ENCODE peak calls at places on chromosomes 12 and 14, in seven cellular contexts. One of them, this sample, is unnamed.

GRCh38 chr12:121786441-121786825 is 7.1 kb downstream of the RHOF start:
- DNase-seq in A549: peak; percentile 97
- DNase-seq in IMR-90: peak; percentile 94
- DNase-seq in body of pancreas: peak; percentile 63
- DNase-seq in GM12892: no peak
- DNase-seq in transverse colon: peak; percentile 88
- DNase-seq in HepG2: peak; percentile 68
- DNase-seq in this sample: no peak

GRCh38 chr12:24853588-24853987 is 95.3 kb downstream of the BCAT1 start:
- DNase-seq in A549: no peak
- DNase-seq in IMR-90: peak; percentile 87
- DNase-seq in body of pancreas: no peak
- DNase-seq in GM12892: no peak
- DNase-seq in transverse colon: no peak
- DNase-seq in HepG2: no peak
- DNase-seq in this sample: no peak

GRCh38 chr14:58353516-58354299 is 42.0 kb upstream of the TOMM20L start:
- DNase-seq in A549: no peak
- DNase-seq in IMR-90: no peak
- DNase-seq in body of pancreas: no peak
- DNase-seq in GM12892: no peak
- DNase-seq in transverse colon: no peak
- DNase-seq in HepG2: no peak
- DNase-seq in this sample: no peak

GRCh38 chr12:131454418-131455217 is 256.3 kb upstream of the SFSWAP start:
- DNase-seq in A549: peak; percentile 84
- DNase-seq in IMR-90: no peak
- DNase-seq in body of pancreas: no peak
- DNase-seq in GM12892: peak; percentile 57
- DNase-seq in transverse colon: no peak
- DNase-seq in HepG2: peak; percentile 60
- DNase-seq in this sample: no peak

GRCh38 chr14:94581127-94581999 is at the start of gene SERPINA5:
- DNase-seq in A549: no peak
- DNase-seq in IMR-90: no peak
- DNase-seq in body of pancreas: peak; percentile 78
- DNase-seq in GM12892: no peak
- DNase-seq in transverse colon: no peak
- DNase-seq in HepG2: peak; percentile 83
- DNase-seq in this sample: no peak

GRCh38 chr12:75366629-75367028 is 24.3 kb upstream of the GLIPR1L2 start:
- DNase-seq in A549: no peak
- DNase-seq in IMR-90: peak; percentile 40
- DNase-seq in body of pancreas: no peak
- DNase-seq in GM12892: no peak
- DNase-seq in transverse colon: no peak
- DNase-seq in HepG2: no peak
- DNase-seq in this sample: no peak

GRCh38 chr14:61545716-61546455 is 149.4 kb upstream of the HIF1A start:
- DNase-seq in A549: no peak
- DNase-seq in IMR-90: no peak
- DNase-seq in body of pancreas: no peak
- DNase-seq in GM12892: no peak
- DNase-seq in transverse colon: no peak
- DNase-seq in HepG2: no peak
- DNase-seq in this sample: no peak

GRCh38 chr12:40010899-40011774 is 94.7 kb downstream of the SLC2A13 start:
- DNase-seq in A549: peak; percentile 80
- DNase-seq in IMR-90: peak; percentile 72
- DNase-seq in body of pancreas: peak; percentile 52
- DNase-seq in GM12892: peak; percentile 5
- DNase-seq in transverse colon: peak; percentile 63
- DNase-seq in HepG2: peak; percentile 65
- DNase-seq in this sample: no peak

GRCh38 chr14:58979325-58979724 is 209.1 kb upstream of the DAAM1 start:
- DNase-seq in A549: no peak
- DNase-seq in IMR-90: no peak
- DNase-seq in body of pancreas: peak; percentile 12
- DNase-seq in GM12892: no peak
- DNase-seq in transverse colon: no peak
- DNase-seq in HepG2: no peak
- DNase-seq in this sample: no peak

GRCh38 chr12:107178776-107179175 is 85.4 kb upstream of the CRY1 start:
- DNase-seq in A549: no peak
- DNase-seq in IMR-90: no peak
- DNase-seq in body of pancreas: no peak
- DNase-seq in GM12892: no peak
- DNase-seq in transverse colon: no peak
- DNase-seq in HepG2: no peak
- DNase-seq in this sample: no peak

GRCh38 chr14:89721991-89722390 is 232.5 kb downstream of the EFCAB11 start:
- DNase-seq in A549: peak; percentile 4
- DNase-seq in IMR-90: no peak
- DNase-seq in body of pancreas: no peak
- DNase-seq in GM12892: no peak
- DNase-seq in transverse colon: peak; percentile 15
- DNase-seq in HepG2: no peak
- DNase-seq in this sample: no peak

GRCh38 chr14:93091666-93092065 is 24.1 kb downstream of the ITPK1 start:
- DNase-seq in A549: no peak
- DNase-seq in IMR-90: no peak
- DNase-seq in body of pancreas: no peak
- DNase-seq in GM12892: no peak
- DNase-seq in transverse colon: no peak
- DNase-seq in HepG2: no peak
- DNase-seq in this sample: no peak

GRCh38 chr14:70881549-70882174 is 25.6 kb upstream of the PCNX1 start:
- DNase-seq in A549: no peak
- DNase-seq in IMR-90: no peak
- DNase-seq in body of pancreas: no peak
- DNase-seq in GM12892: no peak
- DNase-seq in transverse colon: no peak
- DNase-seq in HepG2: no peak
- DNase-seq in this sample: no peak

GRCh38 chr12:23083267-23083666 is 458.3 kb downstream of the ETNK1 start:
- DNase-seq in A549: peak; percentile 2
- DNase-seq in IMR-90: peak; percentile 92
- DNase-seq in body of pancreas: no peak
- DNase-seq in GM12892: no peak
- DNase-seq in transverse colon: no peak
- DNase-seq in HepG2: no peak
- DNase-seq in this sample: no peak

GRCh38 chr12:25257590-25258324 is 7.0 kb upstream of the KRAS start:
- DNase-seq in A549: no peak
- DNase-seq in IMR-90: no peak
- DNase-seq in body of pancreas: no peak
- DNase-seq in GM12892: no peak
- DNase-seq in transverse colon: no peak
- DNase-seq in HepG2: peak; percentile 73
- DNase-seq in this sample: no peak

GRCh38 chr12:89706551-89707348 is 1.9 kb downstream of the ATP2B1 start:
- DNase-seq in A549: peak; percentile 50
- DNase-seq in IMR-90: peak; percentile 19
- DNase-seq in body of pancreas: no peak
- DNase-seq in GM12892: no peak
- DNase-seq in transverse colon: no peak
- DNase-seq in HepG2: no peak
- DNase-seq in this sample: no peak

GRCh38 chr12:60100150-60100549 is 504.3 kb downstream of the SLC16A7 start:
- DNase-seq in A549: no peak
- DNase-seq in IMR-90: peak; percentile 48
- DNase-seq in body of pancreas: no peak
- DNase-seq in GM12892: no peak
- DNase-seq in transverse colon: no peak
- DNase-seq in HepG2: no peak
- DNase-seq in this sample: no peak

GRCh38 chr12:52233462-52234141 is 559 bp downstream of the KRT7 start:
- DNase-seq in A549: peak; percentile 54
- DNase-seq in IMR-90: no peak
- DNase-seq in body of pancreas: no peak
- DNase-seq in GM12892: no peak
- DNase-seq in transverse colon: no peak
- DNase-seq in HepG2: no peak
- DNase-seq in this sample: peak; percentile 82

GRCh38 chr12:52231305-52232232 is 1.5 kb upstream of the KRT7 start:
- DNase-seq in A549: peak; percentile 58
- DNase-seq in IMR-90: no peak
- DNase-seq in body of pancreas: no peak
- DNase-seq in GM12892: no peak
- DNase-seq in transverse colon: peak; percentile 36
- DNase-seq in HepG2: no peak
- DNase-seq in this sample: peak; percentile 84

GRCh38 chr12:52232233-52232915 is 669 bp upstream of the KRT7 start:
- DNase-seq in A549: no peak
- DNase-seq in IMR-90: no peak
- DNase-seq in body of pancreas: no peak
- DNase-seq in GM12892: no peak
- DNase-seq in transverse colon: no peak
- DNase-seq in HepG2: no peak
- DNase-seq in this sample: no peak

GRCh38 chr12:52234226-52234810 is 1.3 kb downstream of the KRT7 start:
- DNase-seq in A549: peak; percentile 20
- DNase-seq in IMR-90: no peak
- DNase-seq in body of pancreas: no peak
- DNase-seq in GM12892: no peak
- DNase-seq in transverse colon: no peak
- DNase-seq in HepG2: no peak
- DNase-seq in this sample: no peak

DNA sequence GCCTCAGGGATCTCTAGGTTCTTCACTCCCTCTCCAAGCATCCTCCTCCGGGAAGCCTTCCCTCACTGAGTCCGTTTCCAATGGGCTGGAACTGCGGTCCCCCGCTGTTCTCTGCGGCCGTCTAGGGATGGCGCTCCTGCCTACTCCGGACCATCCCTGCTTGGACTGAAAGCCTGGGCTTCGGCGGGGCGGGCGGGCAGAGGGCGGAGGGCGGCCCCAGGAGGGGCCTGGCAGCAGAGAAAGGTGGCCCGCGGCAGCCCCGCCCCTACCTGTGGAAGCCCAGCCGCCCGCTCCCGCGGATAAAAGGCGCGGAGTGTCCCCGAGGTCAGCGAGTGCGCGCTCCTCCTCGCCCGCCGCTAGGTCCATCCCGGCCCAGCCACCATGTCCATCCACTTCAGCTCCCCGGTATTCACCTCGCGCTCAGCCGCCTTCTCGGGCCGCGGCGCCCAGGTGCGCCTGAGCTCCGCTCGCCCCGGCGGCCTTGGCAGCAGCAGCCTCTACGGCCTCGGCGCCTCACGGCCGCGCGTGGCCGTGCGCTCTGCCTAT is at the start of gene KRT7:
- DNase-seq in A549: peak; percentile 94
- DNase-seq in IMR-90: no peak
- DNase-seq in body of pancreas: peak; percentile 60
- DNase-seq in GM12892: no peak
- DNase-seq in transverse colon: no peak
- DNase-seq in HepG2: no peak
- DNase-seq in this sample: no peak
- TF ChIP-seq POLR2A in A549: peak; percentile 100
- TF ChIP-seq POLR2A in IMR-90: no peak
- TF ChIP-seq POLR2A in body of pancreas: peak; percentile 58
- TF ChIP-seq POLR2A in GM12892: no peak
- TF ChIP-seq POLR2A in transverse colon: no peak
- TF ChIP-seq POLR2A in HepG2: no peak
- TF ChIP-seq POLR2A in this sample: no peak

GRCh38 chr14:68568907-68569545 is 223.8 kb downstream of the ZFP36L1 start:
- DNase-seq in A549: no peak
- DNase-seq in IMR-90: no peak
- DNase-seq in body of pancreas: no peak
- DNase-seq in GM12892: no peak
- DNase-seq in transverse colon: no peak
- DNase-seq in HepG2: no peak
- DNase-seq in this sample: no peak

GRCh38 chr14:68569546-68569908 is 223.3 kb downstream of the ZFP36L1 start:
- DNase-seq in A549: no peak
- DNase-seq in IMR-90: no peak
- DNase-seq in body of pancreas: no peak
- DNase-seq in GM12892: no peak
- DNase-seq in transverse colon: no peak
- DNase-seq in HepG2: no peak
- DNase-seq in this sample: no peak

GRCh38 chr14:68571928-68572525 is 220.8 kb downstream of the ZFP36L1 start:
- DNase-seq in A549: no peak
- DNase-seq in IMR-90: no peak
- DNase-seq in body of pancreas: no peak
- DNase-seq in GM12892: no peak
- DNase-seq in transverse colon: no peak
- DNase-seq in HepG2: peak; percentile 27
- DNase-seq in this sample: no peak

GRCh38 chr14:68571073-68571703 is 221.7 kb downstream of the ZFP36L1 start:
- DNase-seq in A549: no peak
- DNase-seq in IMR-90: no peak
- DNase-seq in body of pancreas: no peak
- DNase-seq in GM12892: no peak
- DNase-seq in transverse colon: no peak
- DNase-seq in HepG2: no peak
- DNase-seq in this sample: no peak

GRCh38 chr14:68569970-68570409 is 222.9 kb downstream of the ZFP36L1 start:
- DNase-seq in A549: no peak
- DNase-seq in IMR-90: no peak
- DNase-seq in body of pancreas: peak; percentile 83
- DNase-seq in GM12892: no peak
- DNase-seq in transverse colon: no peak
- DNase-seq in HepG2: peak; percentile 51
- DNase-seq in this sample: no peak
- TF ChIP-seq POLR2A in A549: no peak
- TF ChIP-seq POLR2A in IMR-90: no peak
- TF ChIP-seq POLR2A in body of pancreas: peak; percentile 74
- TF ChIP-seq POLR2A in GM12892: no peak
- TF ChIP-seq POLR2A in transverse colon: no peak
- TF ChIP-seq POLR2A in HepG2: no peak
- TF ChIP-seq POLR2A in this sample: no peak

GRCh38 chr14:105301103-105301914 is 508 bp upstream of the BRF1 start:
- DNase-seq in A549: peak; percentile 97
- DNase-seq in IMR-90: peak; percentile 90
- DNase-seq in body of pancreas: peak; percentile 100
- DNase-seq in GM12892: peak; percentile 97
- DNase-seq in transverse colon: peak; percentile 100
- DNase-seq in HepG2: peak; percentile 90
- DNase-seq in this sample: peak; percentile 100
- TF ChIP-seq POLR2A in A549: no peak
- TF ChIP-seq POLR2A in IMR-90: peak; percentile 70
- TF ChIP-seq POLR2A in body of pancreas: peak; percentile 75
- TF ChIP-seq POLR2A in GM12892: no peak
- TF ChIP-seq POLR2A in transverse colon: peak; percentile 75
- TF ChIP-seq POLR2A in HepG2: peak; percentile 73
- TF ChIP-seq POLR2A in this sample: no peak

GRCh38 chr12:112125250-112125999 is at the start of gene TRAFD1:
- DNase-seq in A549: peak; percentile 97
- DNase-seq in IMR-90: peak; percentile 96
- DNase-seq in body of pancreas: peak; percentile 97
- DNase-seq in GM12892: peak; percentile 98
- DNase-seq in transverse colon: peak; percentile 98
- DNase-seq in HepG2: peak; percentile 94
- DNase-seq in this sample: peak; percentile 97
- TF ChIP-seq POLR2A in A549: peak; percentile 97
- TF ChIP-seq POLR2A in IMR-90: peak; percentile 97
- TF ChIP-seq POLR2A in body of pancreas: peak; percentile 85
- TF ChIP-seq POLR2A in GM12892: peak; percentile 99
- TF ChIP-seq POLR2A in transverse colon: peak; percentile 95
- TF ChIP-seq POLR2A in HepG2: peak; percentile 99
- TF ChIP-seq POLR2A in this sample: peak; percentile 79

This sample was measured in lower leg skin.